ENCODE peak calls at places on chromosome 14, in six cellular contexts. One of them, this sample, is unnamed.

GRCh38 chr14:33589334-33589733 is 361.5 kb downstream of the EGLN3 start:
- DNase-seq in heart right ventricle: no peak
- DNase-seq in heart left ventricle: no peak
- DNase-seq in transverse colon: no peak
- DNase-seq in A673: no peak
- DNase-seq in CD4-positive, alpha-beta T cell: no peak
- DNase-seq in this sample: no peak

GRCh38 chr14:92652413-92653151 is 95.8 kb downstream of the LGMN start:
- DNase-seq in heart left ventricle: no peak
- DNase-seq in CD4-positive, alpha-beta T cell: no peak
- DNase-seq in heart right ventricle: no peak
- DNase-seq in transverse colon: no peak
- DNase-seq in A673: no peak
- DNase-seq in this sample: no peak

GRCh38 chr14:55316528-55316927 is 45.3 kb downstream of the FBXO34 start:
- DNase-seq in heart right ventricle: no peak
- DNase-seq in A673: no peak
- DNase-seq in heart left ventricle: no peak
- DNase-seq in transverse colon: peak; percentile 68
- DNase-seq in CD4-positive, alpha-beta T cell: no peak
- DNase-seq in this sample: no peak

GRCh38 chr14:92945959-92946846 is 23.3 kb downstream of the CHGA start:
- DNase-seq in heart right ventricle: peak; percentile 54
- DNase-seq in heart left ventricle: peak; percentile 74
- DNase-seq in CD4-positive, alpha-beta T cell: no peak
- DNase-seq in transverse colon: peak; percentile 88
- DNase-seq in A673: no peak
- DNase-seq in this sample: peak; percentile 72

GRCh38 chr14:105852378-105853088 is 326.1 kb downstream of the TMEM121 start:
- DNase-seq in transverse colon: peak; percentile 5
- DNase-seq in CD4-positive, alpha-beta T cell: no peak
- DNase-seq in heart right ventricle: peak; percentile 1
- DNase-seq in heart left ventricle: no peak
- DNase-seq in A673: no peak
- DNase-seq in this sample: no peak

GRCh38 chr14:68282479-68283377 is 463.1 kb downstream of the RAD51B start:
- DNase-seq in A673: no peak
- DNase-seq in CD4-positive, alpha-beta T cell: no peak
- DNase-seq in heart left ventricle: no peak
- DNase-seq in heart right ventricle: no peak
- DNase-seq in transverse colon: no peak
- DNase-seq in this sample: no peak

GRCh38 chr14:99378782-99379214 is 101.9 kb downstream of the SETD3 start:
- DNase-seq in transverse colon: peak; percentile 24
- DNase-seq in heart right ventricle: no peak
- DNase-seq in A673: no peak
- DNase-seq in CD4-positive, alpha-beta T cell: no peak
- DNase-seq in heart left ventricle: no peak
- DNase-seq in this sample: no peak

GRCh38 chr14:21025374-21026151 is 702 bp upstream of the NDRG2 start:
- DNase-seq in CD4-positive, alpha-beta T cell: peak; percentile 40
- DNase-seq in heart right ventricle: peak; percentile 89
- DNase-seq in A673: peak; percentile 26
- DNase-seq in heart left ventricle: peak; percentile 94
- DNase-seq in transverse colon: peak; percentile 63
- DNase-seq in this sample: peak; percentile 84

GRCh38 chr14:66539034-66539433 is 31.1 kb downstream of the GPHN start:
- DNase-seq in heart right ventricle: no peak
- DNase-seq in heart left ventricle: no peak
- DNase-seq in transverse colon: no peak
- DNase-seq in A673: no peak
- DNase-seq in CD4-positive, alpha-beta T cell: no peak
- DNase-seq in this sample: no peak

GRCh38 chr14:35257809-35258208 is 34.4 kb upstream of the PSMA6 start:
- DNase-seq in A673: no peak
- DNase-seq in heart right ventricle: no peak
- DNase-seq in heart left ventricle: no peak
- DNase-seq in CD4-positive, alpha-beta T cell: no peak
- DNase-seq in transverse colon: no peak
- DNase-seq in this sample: no peak

GRCh38 chr14:98954347-98955000 is 317.5 kb downstream of the BCL11B start:
- DNase-seq in A673: no peak
- DNase-seq in transverse colon: no peak
- DNase-seq in heart right ventricle: no peak
- DNase-seq in CD4-positive, alpha-beta T cell: no peak
- DNase-seq in heart left ventricle: no peak
- DNase-seq in this sample: no peak

GRCh38 chr14:34257505-34257904 is 204.5 kb downstream of the SPTSSA start:
- DNase-seq in A673: no peak
- DNase-seq in CD4-positive, alpha-beta T cell: no peak
- DNase-seq in heart left ventricle: no peak
- DNase-seq in heart right ventricle: no peak
- DNase-seq in transverse colon: no peak
- DNase-seq in this sample: no peak

GRCh38 chr14:44339862-44340261 is 167.2 kb downstream of the FSCB start:
- DNase-seq in A673: no peak
- DNase-seq in heart left ventricle: no peak
- DNase-seq in CD4-positive, alpha-beta T cell: no peak
- DNase-seq in heart right ventricle: no peak
- DNase-seq in transverse colon: no peak
- DNase-seq in this sample: no peak
- H3K9me3 ChIP-seq in A673: no peaks in the 10 kb centered on the region
- H3K9me3 ChIP-seq in heart left ventricle: no peaks in the 10 kb centered on the region
- H3K9me3 ChIP-seq in CD4-positive, alpha-beta T cell: no peaks in the 10 kb centered on the region
- H3K9me3 ChIP-seq in heart right ventricle: no peaks in the 10 kb centered on the region
- H3K9me3 ChIP-seq in transverse colon: no peaks in the 10 kb centered on the region
- H3K9me3 ChIP-seq in this sample: no peaks in the 10 kb centered on the region

DNA sequence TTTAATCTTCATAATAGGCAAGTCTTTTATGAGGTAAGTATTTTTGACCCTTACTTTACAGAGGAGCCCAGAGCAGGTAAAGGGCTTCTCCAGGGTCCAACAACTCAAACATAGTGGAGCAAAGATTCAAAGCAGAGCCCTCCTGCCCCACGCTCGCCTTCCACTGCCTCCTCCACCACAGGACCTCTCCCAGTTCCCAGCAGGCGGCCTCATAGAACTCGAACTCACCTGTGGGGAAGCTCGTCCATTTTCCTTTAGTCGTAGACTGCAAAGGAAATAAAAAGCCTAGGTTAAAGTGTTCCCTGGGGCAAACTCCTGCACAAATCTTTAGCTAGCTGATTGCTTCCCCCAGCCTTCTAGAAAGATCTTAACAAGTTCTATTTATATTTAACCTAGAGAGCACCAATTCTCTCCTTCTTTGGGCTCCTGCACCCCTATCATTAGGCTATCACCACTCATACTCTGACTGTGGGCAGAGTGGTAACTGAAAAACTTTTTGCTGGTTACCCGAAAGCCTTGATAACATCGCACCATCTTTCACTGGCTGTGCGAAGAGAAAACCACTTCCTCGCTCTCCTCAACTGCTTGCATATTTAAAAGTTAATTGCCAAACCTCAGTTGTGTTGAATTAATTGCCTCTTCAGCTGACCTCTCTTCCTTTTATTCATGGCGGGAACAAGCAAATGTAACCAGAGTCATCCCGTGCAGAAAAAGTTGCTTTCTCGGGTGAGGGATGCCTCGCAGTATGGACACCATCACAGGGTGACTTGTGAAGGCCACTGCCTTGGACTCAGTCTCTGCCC is 299.6 kb downstream of the DPF3 start:
- DNase-seq in CD4-positive, alpha-beta T cell: no peak
- DNase-seq in heart left ventricle: no peak
- DNase-seq in A673: no peak
- DNase-seq in heart right ventricle: no peak
- DNase-seq in transverse colon: no peak
- DNase-seq in this sample: no peak
- H3K27me3 ChIP-seq in CD4-positive, alpha-beta T cell: peaks cover 5% of the 10 kb centered on the region
- H3K27me3 ChIP-seq in heart left ventricle: no peaks in the 10 kb centered on the region
- H3K27me3 ChIP-seq in A673: no peaks in the 10 kb centered on the region
- H3K27me3 ChIP-seq in heart right ventricle: no peaks in the 10 kb centered on the region
- H3K27me3 ChIP-seq in transverse colon: peaks cover 3% of the 10 kb centered on the region
- H3K27me3 ChIP-seq in this sample: no peaks in the 10 kb centered on the region

GRCh38 chr14:25836647-25837046 is 761.2 kb downstream of the NOVA1 start:
- DNase-seq in CD4-positive, alpha-beta T cell: no peak
- DNase-seq in transverse colon: no peak
- DNase-seq in heart right ventricle: no peak
- DNase-seq in A673: peak; percentile 16
- DNase-seq in heart left ventricle: no peak
- DNase-seq in this sample: no peak

GRCh38 chr14:25828562-25828961 is 769.3 kb downstream of the NOVA1 start:
- DNase-seq in CD4-positive, alpha-beta T cell: no peak
- DNase-seq in A673: no peak
- DNase-seq in heart right ventricle: no peak
- DNase-seq in heart left ventricle: no peak
- DNase-seq in transverse colon: no peak
- DNase-seq in this sample: no peak

GRCh38 chr14:25837431-25837950 is 760.3 kb downstream of the NOVA1 start:
- DNase-seq in A673: peak; percentile 94
- DNase-seq in heart left ventricle: no peak
- DNase-seq in heart right ventricle: no peak
- DNase-seq in transverse colon: no peak
- DNase-seq in CD4-positive, alpha-beta T cell: no peak
- DNase-seq in this sample: no peak

DNA sequence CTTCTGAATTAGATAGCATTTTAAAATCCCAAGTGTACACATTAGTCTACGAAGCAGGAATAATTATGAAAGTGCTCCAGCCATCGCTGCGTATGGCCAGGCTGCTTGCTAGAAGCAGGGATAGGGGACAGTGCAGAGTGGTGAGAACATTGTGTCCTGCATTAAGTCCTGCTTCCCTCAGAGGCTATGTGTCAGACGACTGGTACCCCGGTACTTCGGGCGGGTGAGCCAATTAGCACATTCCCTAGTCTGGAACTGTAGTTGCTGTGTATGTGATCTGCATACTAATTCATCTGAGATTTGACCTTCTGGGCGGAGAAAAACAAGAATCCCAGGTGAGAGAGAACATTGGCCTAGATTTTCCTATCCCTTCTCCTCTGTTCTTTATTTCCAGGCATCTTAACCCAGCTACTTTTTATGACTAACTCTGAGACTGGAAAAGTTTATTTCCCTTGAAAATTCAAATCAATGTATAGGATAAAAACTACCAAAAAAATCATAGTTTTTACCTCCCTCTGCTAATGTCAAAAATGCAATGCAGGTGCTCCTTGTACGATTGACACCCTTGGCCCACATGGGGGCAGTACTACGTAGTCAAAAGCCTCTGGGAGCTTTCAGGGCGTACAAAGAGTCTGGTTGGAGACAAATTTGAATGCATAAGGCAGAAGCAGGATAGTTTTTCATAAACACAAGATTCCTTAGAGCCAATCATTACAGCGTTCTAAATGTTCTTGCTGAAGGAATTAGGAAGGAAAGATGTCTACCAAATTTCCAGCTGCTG is 764.3 kb downstream of the NOVA1 start:
- DNase-seq in heart right ventricle: no peak
- DNase-seq in transverse colon: peak; percentile 11
- DNase-seq in heart left ventricle: peak; percentile 17
- DNase-seq in CD4-positive, alpha-beta T cell: no peak
- DNase-seq in A673: peak; percentile 87
- DNase-seq in this sample: no peak
- TF ChIP-seq CTCF in heart right ventricle: peak; percentile 34
- TF ChIP-seq CTCF in transverse colon: peak; percentile 28
- TF ChIP-seq CTCF in heart left ventricle: no peak
- TF ChIP-seq CTCF in CD4-positive, alpha-beta T cell: no peak
- TF ChIP-seq CTCF in A673: peak; percentile 90
- TF ChIP-seq CTCF in this sample: no peak

DNA sequence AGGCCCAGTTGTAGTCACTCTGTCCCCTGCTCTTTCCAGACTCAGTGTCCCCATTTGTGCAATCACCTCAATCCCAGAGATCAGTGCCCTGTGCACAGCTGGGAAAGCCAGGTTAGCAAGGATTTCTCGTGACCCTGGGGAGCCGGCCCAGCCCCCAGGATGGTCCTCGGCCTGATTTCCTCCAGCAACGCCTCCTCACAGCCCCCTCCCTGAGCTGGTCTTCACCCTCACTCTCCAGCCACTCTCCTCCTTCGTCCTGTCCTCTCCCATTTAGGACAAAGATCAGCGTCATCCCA is 194.8 kb upstream of the C14orf180 start:
- DNase-seq in transverse colon: no peak
- DNase-seq in heart left ventricle: no peak
- DNase-seq in CD4-positive, alpha-beta T cell: no peak
- DNase-seq in heart right ventricle: no peak
- DNase-seq in A673: no peak
- DNase-seq in this sample: no peak
- H3K9me3 ChIP-seq in transverse colon: no peaks in the 10 kb centered on the region
- H3K9me3 ChIP-seq in heart left ventricle: no peaks in the 10 kb centered on the region
- H3K9me3 ChIP-seq in CD4-positive, alpha-beta T cell: peaks cover 15% of the 10 kb centered on the region
- H3K9me3 ChIP-seq in heart right ventricle: peaks cover 4% of the 10 kb centered on the region
- H3K9me3 ChIP-seq in A673: peaks cover 6% of the 10 kb centered on the region
- H3K9me3 ChIP-seq in this sample: peaks cover 6% of the 10 kb centered on the region

GRCh38 chr14:73787760-73788508 is 63.7 kb upstream of the PTGR2 start:
- DNase-seq in heart left ventricle: no peak
- DNase-seq in CD4-positive, alpha-beta T cell: no peak
- DNase-seq in A673: no peak
- DNase-seq in transverse colon: no peak
- DNase-seq in heart right ventricle: no peak
- DNase-seq in this sample: no peak

GRCh38 chr14:73785336-73785833 is 66.2 kb upstream of the PTGR2 start:
- DNase-seq in heart right ventricle: peak; percentile 43
- DNase-seq in heart left ventricle: no peak
- DNase-seq in CD4-positive, alpha-beta T cell: no peak
- DNase-seq in A673: peak; percentile 74
- DNase-seq in transverse colon: peak; percentile 49
- DNase-seq in this sample: no peak

GRCh38 chr14:73786632-73786941 is 65.0 kb upstream of the PTGR2 start:
- DNase-seq in transverse colon: peak; percentile 40
- DNase-seq in CD4-positive, alpha-beta T cell: no peak
- DNase-seq in A673: peak; percentile 35
- DNase-seq in heart right ventricle: peak; percentile 44
- DNase-seq in heart left ventricle: peak; percentile 57
- DNase-seq in this sample: peak; percentile 46

GRCh38 chr14:73785834-73786631 is 65.6 kb upstream of the PTGR2 start:
- DNase-seq in heart right ventricle: peak; percentile 65
- DNase-seq in heart left ventricle: peak; percentile 81
- DNase-seq in A673: peak; percentile 78
- DNase-seq in transverse colon: peak; percentile 89
- DNase-seq in CD4-positive, alpha-beta T cell: peak; percentile 63
- DNase-seq in this sample: peak; percentile 91

DNA sequence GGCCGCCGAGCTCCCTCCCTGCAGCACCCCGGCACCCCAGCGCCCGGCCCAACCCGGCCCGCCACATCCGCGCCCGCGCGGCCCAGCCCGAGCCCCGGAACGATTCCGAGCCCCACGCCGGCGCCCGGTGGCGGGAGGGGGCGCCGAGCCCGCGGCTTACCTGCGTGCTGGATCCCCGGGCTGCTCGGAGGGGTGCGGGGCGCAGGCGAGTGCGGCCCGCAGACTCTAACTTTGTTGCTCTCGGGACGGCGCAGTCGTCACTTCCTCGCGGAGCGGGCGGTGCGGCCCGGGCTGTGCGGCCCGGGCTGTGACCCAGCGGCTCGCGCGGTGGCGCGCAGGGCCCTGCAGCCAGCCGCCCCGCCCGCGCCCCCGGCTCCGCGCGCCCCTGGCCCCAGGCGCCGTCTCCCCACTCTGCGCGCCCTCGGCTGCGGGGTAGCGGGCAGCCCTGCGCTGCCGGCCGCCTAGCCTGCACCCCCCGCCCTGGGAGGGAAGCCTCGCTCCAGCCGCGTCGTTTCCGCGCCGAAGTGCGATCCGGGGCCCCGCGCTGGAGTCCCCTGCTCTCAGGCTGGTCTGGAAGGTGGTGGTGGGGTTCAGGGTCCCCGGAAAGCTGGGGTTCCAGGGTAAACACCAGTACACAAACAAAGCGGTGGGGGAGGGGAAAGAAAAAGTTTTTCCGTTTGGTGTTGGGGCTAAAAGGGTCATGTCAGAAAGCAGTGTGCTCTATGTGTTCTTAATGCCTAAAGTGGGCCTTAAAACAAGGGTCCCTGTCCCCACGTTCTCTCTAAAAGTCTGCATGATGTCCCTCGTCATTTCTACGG is 64.5 kb upstream of the PTGR2 start:
- DNase-seq in heart right ventricle: peak; percentile 71
- DNase-seq in transverse colon: peak; percentile 76
- DNase-seq in A673: peak; percentile 57
- DNase-seq in heart left ventricle: peak; percentile 84
- DNase-seq in CD4-positive, alpha-beta T cell: peak; percentile 70
- DNase-seq in this sample: peak; percentile 86
- H3K27me3 ChIP-seq in heart right ventricle: no peaks in the 10 kb centered on the region
- H3K27me3 ChIP-seq in transverse colon: no peaks in the 10 kb centered on the region
- H3K27me3 ChIP-seq in A673: no peaks in the 10 kb centered on the region
- H3K27me3 ChIP-seq in heart left ventricle: no peaks in the 10 kb centered on the region
- H3K27me3 ChIP-seq in CD4-positive, alpha-beta T cell: no peaks in the 10 kb centered on the region
- H3K27me3 ChIP-seq in this sample: no peaks in the 10 kb centered on the region

This sample was measured in psoas muscle.